ENCODE peak calls at places on chromosomes 11 and 22, in five cellular contexts. H is colonic mucosa; I is mesenchymal stem cell; G is CD8-positive, alpha-beta memory T cell; A is effector memory CD4-positive, alpha-beta T cell. B is an unnamed sample. For H3K4me1, the result is how much of the 10 kb centered on the place peaks cover.

GRCh38 chr11:114161486-114162250 is 102.2 kb downstream of the ZBTB16 start:
- DNase-seq in H (no peak), I (no peak), G (no peak), A (no peak), B (no peak)

GRCh38 chr22:47839586-47840245 is 1077.3 kb downstream of the TBC1D22A start:
- DNase-seq in H (no peak), I (no peak), G (no peak), A (no peak), B (no peak)

GRCh38 chr11:108865411-108865810 is 200.5 kb downstream of the DDX10 start:
- DNase-seq in H (no peak), I (no peak), G (no peak), A (no peak), B (no peak)

GRCh38 chr11:7672960-7673723 is at the start of gene CYB5R2:
- DNase-seq in H (peak), I (peak), G (no peak), A (no peak), B (no peak)

GRCh38 chr11:1198766-1199688 is 23.8 kb upstream of the MUC5B start:
- DNase-seq in H (no peak), I (no peak), G (peak), A (no peak), B (no peak)

GRCh38 chr11:131713529-131714134 is 343.2 kb downstream of the NTM start:
- DNase-seq in H (no peak), I (no peak), G (no peak), A (no peak), B (no peak)

GRCh38 chr11:105673089-105673488 is 63.2 kb downstream of the GRIA4 start:
- DNase-seq in H (peak), I (peak), G (no peak), A (no peak), B (no peak)

GRCh38 chr22:30078320-30079311 is 1.6 kb upstream of the HORMAD2 start:
- DNase-seq in H (no peak), I (no peak), G (no peak), A (no peak), B (no peak)

GRCh38 chr22:37186228-37186996 is 1.6 kb downstream of the C1QTNF6 start:
- DNase-seq in H (no peak), I (peak), G (peak), A (peak), B (peak)

GRCh38 chr11:125284209-125284608 is 119.7 kb downstream of the PKNOX2 start:
- DNase-seq in H (no peak), I (no peak), G (no peak), A (no peak), B (no peak)

GRCh38 chr11:125282596-125282914 is 118.0 kb downstream of the PKNOX2 start:
- DNase-seq in H (no peak), I (no peak), G (no peak), A (no peak), B (no peak)

GRCh38 chr11:125279680-125280079 is 115.1 kb downstream of the PKNOX2 start:
- DNase-seq in H (no peak), I (no peak), G (no peak), A (no peak), B (no peak)

GRCh38 chr11:125280646-125281045 is 116.1 kb downstream of the PKNOX2 start:
- DNase-seq in H (no peak), I (no peak), G (no peak), A (no peak), B (no peak)

GRCh38 chr11:125281831-125282595 is 117.5 kb downstream of the PKNOX2 start:
- DNase-seq in H (no peak), I (no peak), G (no peak), A (no peak), B (no peak)
- H3K27ac ChIP-seq in H (no peak), I (no peak), G (no peak), A (no peak), B (no peak)

GRCh38 chr11:67283490-67283963 is 5.6 kb upstream of the ANKRD13D start:
- DNase-seq in H (no peak), I (no peak), G (no peak), A (no peak), B (no peak)

GRCh38 chr11:67280791-67281551 is 8.1 kb upstream of the ANKRD13D start:
- DNase-seq in H (no peak), I (no peak), G (peak), A (no peak), B (no peak)

GRCh38 chr11:67282155-67282875 is 6.8 kb upstream of the ANKRD13D start:
- DNase-seq in H (no peak), I (no peak), G (peak), A (no peak), B (no peak)

GRCh38 chr11:67281552-67282150 is 7.5 kb upstream of the ANKRD13D start:
- DNase-seq in H (no peak), I (no peak), G (peak), A (no peak), B (no peak)

DNA sequence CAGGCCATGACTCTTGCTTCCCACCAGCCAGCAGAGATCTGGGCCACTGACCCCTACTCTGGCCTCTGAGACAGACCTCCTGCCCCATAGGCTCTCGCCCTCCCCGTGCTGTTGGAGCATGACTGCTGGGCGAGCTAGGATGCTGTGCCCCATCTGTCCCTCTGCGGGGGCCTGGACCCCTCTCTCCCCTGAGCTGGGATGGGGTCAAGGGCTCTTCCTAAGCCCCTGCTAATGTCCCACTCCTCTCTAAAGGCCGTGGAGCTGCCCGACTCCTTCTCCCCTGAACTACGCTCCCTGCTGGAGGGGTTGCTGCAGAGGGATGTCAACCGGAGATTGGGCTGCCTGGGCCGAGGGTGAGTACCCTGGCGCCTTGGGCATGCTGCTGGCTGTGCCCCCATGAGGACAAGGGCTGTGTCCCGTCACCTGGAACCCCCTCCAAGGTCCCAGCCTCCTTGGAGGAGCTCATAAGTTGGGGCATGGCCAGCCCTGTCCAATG is 6.2 kb upstream of the ANKRD13D start:
- DNase-seq in H (no peak), I (no peak), G (peak), A (no peak), B (no peak)
- H3K4me1 ChIP-seq in H (under half), I (under half), G (half or more), A (half or more), B (half or more)

GRCh38 chr22:17906978-17907730 is 117.2 kb downstream of the MICAL3 start:
- DNase-seq in H (no peak), I (no peak), G (no peak), A (no peak), B (no peak)
- H3K27ac ChIP-seq in H (no peak), I (no peak), G (no peak), A (no peak), B (no peak)

GRCh38 chr22:24496234-24496633 is 1.1 kb downstream of the UPB1 start:
- DNase-seq in H (no peak), I (no peak), G (no peak), A (no peak), B (no peak)
- H3K4me1 ChIP-seq in H (under half), I (under half), G (under half), A (under half), B (under half)

GRCh38 chr11:64148917-64149617 is 16.8 kb downstream of the MACROD1 start:
- DNase-seq in H (no peak), I (no peak), G (no peak), A (no peak), B (no peak)
- H3K27ac ChIP-seq in H (no peak), I (no peak), G (no peak), A (no peak), B (no peak)

DNA sequence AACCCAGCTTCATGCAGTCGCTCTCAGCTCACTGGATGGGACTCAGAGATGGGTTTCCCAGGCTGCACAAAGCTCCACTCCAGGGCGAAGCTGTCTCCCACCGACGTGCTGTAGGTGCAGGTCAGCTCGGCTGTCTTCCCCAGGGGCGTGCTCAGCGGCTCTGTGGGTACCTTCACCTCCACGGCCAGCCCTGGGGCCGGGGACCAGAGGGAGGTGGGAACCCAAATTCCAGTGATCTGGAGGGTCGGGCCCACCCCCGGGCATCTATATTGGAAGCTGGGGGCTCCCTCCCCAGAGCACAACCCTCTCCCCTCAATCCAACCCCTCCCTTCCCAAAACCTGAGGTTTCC is 689 bp downstream of the VSIG2 start:
- DNase-seq in H (no peak), I (no peak), G (no peak), A (no peak), B (no peak)
- H3K4me1 ChIP-seq in H (under half), I (under half), G (under half), A (under half), B (under half)

DNA sequence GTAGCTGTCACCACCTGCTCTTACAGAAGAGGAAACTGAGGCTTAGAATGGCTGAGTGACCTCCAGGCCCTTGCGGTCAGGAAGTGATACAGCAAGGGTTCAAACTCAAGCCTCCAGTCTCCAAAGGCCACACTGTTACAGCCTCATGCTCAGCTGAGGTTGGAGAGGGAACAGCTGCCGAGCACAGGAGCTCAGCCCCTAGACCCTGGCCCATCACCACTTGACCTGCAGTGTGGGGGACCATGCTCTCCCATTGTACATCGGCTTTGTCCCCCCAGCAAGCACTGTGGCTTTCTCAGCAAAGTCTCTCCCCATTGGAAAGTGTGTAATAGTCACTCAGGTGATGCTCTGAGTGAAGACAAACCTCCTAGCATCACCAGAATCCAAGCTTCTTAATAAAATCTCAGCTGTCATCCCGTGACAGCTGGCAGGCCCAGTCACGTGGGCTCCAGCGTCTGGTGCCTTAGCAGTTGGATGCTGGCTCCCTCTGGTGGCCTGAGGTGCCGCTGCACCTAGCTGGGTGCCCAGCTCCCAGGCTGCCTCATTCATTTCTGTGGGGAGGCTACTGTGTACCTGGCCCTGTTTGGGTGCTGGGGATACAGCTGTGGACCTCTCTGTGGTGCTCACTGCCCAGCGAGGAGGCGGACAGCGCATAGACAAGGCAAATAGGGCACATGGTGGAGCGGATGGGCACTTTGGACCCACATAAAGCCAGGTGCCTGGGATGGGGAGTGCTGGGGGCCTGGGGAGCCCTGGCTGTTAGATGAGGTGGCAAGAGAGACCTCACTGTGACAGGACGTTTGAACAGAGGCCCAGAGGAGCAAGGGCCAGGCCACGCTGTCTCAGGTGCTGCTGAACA is 19.1 kb upstream of the MYRF start:
- DNase-seq in H (peak), I (peak), G (peak), A (peak), B (peak)
- H3K27ac ChIP-seq in H (no peak), I (no peak), G (no peak), A (no peak), B (no peak)

GRCh38 chr11:115925568-115925904 is 421.3 kb upstream of the CADM1 start:
- DNase-seq in H (no peak), I (no peak), G (no peak), A (no peak), B (no peak)
- H3K4me1 ChIP-seq in H (under half), I (under half), G (under half), A (under half), B (under half)

B was measured in CD4-positive, CD25-positive, alpha-beta regulatory T cell.